ENCODE peak calls at places on chromosomes 16 and 17, in six cellular contexts. V, N, P, Q, D and J are unnamed samples.

GRCh38 chr17:44708401-44709263 is at the start of gene DBF4B:
- DNase-seq in Q (peak; percentile 88), D (peak; percentile 29), P (peak; percentile 86), V (peak; percentile 72), N (peak; percentile 85), J (peak; percentile 88)

GRCh38 chr16:67165121-67166034 is 833 bp downstream of the HSF4 start:
- DNase-seq in P (no peak), V (no peak), Q (no peak), D (no peak), N (no peak), J (no peak)

GRCh38 chr17:7720125-7720524 is 2.6 kb downstream of the DNAH2 start:
- DNase-seq in D (no peak), P (no peak), Q (no peak), N (no peak), V (no peak), J (no peak)

GRCh38 chr16:8785408-8785807 is 12.0 kb downstream of the TMEM186 start:
- DNase-seq in D (no peak), Q (no peak), V (no peak), N (no peak), P (no peak), J (no peak)

GRCh38 chr16:58035356-58036170 is 10.0 kb downstream of the MMP15 start:
- DNase-seq in V (no peak), D (no peak), N (no peak), P (no peak), Q (no peak), J (no peak)

GRCh38 chr17:49299996-49300395 is 62.1 kb downstream of the ZNF652 start:
- DNase-seq in V (no peak), Q (no peak), N (no peak), D (no peak), P (no peak), J (no peak)

GRCh38 chr17:14471052-14471451 is 170.2 kb downstream of the HS3ST3B1 start:
- DNase-seq in P (no peak), N (no peak), D (no peak), V (no peak), Q (peak; percentile 51), J (peak; percentile 26)

GRCh38 chr17:16944334-16945140 is 27.4 kb downstream of the TNFRSF13B start:
- DNase-seq in D (no peak), P (no peak), N (no peak), V (no peak), Q (no peak), J (no peak)

GRCh38 chr17:74686761-74687160 is 26.0 kb downstream of the CD300LF start:
- DNase-seq in D (no peak), Q (no peak), N (no peak), P (no peak), V (no peak), J (no peak)

GRCh38 chr16:79658301-79659001 is 57.9 kb upstream of the MAF start:
- DNase-seq in P (no peak), V (no peak), N (no peak), Q (peak; percentile 91), D (no peak), J (peak; percentile 95)